ENCODE peak calls at places on chromosomes 1 and 21, in five cellular contexts. One of them, this sample, is unnamed.

GRCh38 chr1:20891091-20891490 is 104.0 kb upstream of the HP1BP3 start:
- DNase-seq in neuronal stem cell: no peak
- DNase-seq in H1: no peak
- DNase-seq in H9: no peak
- DNase-seq in mesenchymal stem cell: peak
- DNase-seq in this sample: no peak

GRCh38 chr1:38741341-38741740 is 118.2 kb downstream of the RRAGC start:
- DNase-seq in neuronal stem cell: no peak
- DNase-seq in mesenchymal stem cell: peak
- DNase-seq in H9: peak
- DNase-seq in H1: no peak
- DNase-seq in this sample: peak

GRCh38 chr21:16310191-16310590 is 580.4 kb downstream of the USP25 start:
- DNase-seq in mesenchymal stem cell: no peak
- DNase-seq in neuronal stem cell: no peak
- DNase-seq in H9: no peak
- DNase-seq in H1: no peak
- DNase-seq in this sample: no peak

GRCh38 chr1:12556368-12556930 is 61.6 kb downstream of the DHRS3 start:
- DNase-seq in H9: no peak
- DNase-seq in neuronal stem cell: no peak
- DNase-seq in H1: no peak
- DNase-seq in mesenchymal stem cell: peak
- DNase-seq in this sample: peak

GRCh38 chr1:237166031-237166430 is 124.0 kb downstream of the RYR2 start:
- DNase-seq in H9: no peak
- DNase-seq in neuronal stem cell: no peak
- DNase-seq in mesenchymal stem cell: no peak
- DNase-seq in H1: no peak
- DNase-seq in this sample: no peak

GRCh38 chr1:201298381-201299367 is 15.4 kb downstream of the PKP1 start:
- DNase-seq in neuronal stem cell: no peak
- DNase-seq in H1: no peak
- DNase-seq in H9: no peak
- DNase-seq in mesenchymal stem cell: no peak
- DNase-seq in this sample: no peak

GRCh38 chr1:32872189-32872898 is 1.6 kb upstream of the FNDC5 start:
- DNase-seq in H1: peak
- DNase-seq in neuronal stem cell: peak
- DNase-seq in mesenchymal stem cell: peak
- DNase-seq in H9: peak
- DNase-seq in this sample: peak

GRCh38 chr1:95953005-95953404 is 719.0 kb downstream of the RWDD3 start:
- DNase-seq in H1: no peak
- DNase-seq in mesenchymal stem cell: peak
- DNase-seq in H9: peak
- DNase-seq in neuronal stem cell: no peak
- DNase-seq in this sample: peak

GRCh38 chr1:77473690-77474089 is 191.9 kb downstream of the AK5 start:
- DNase-seq in H1: no peak
- DNase-seq in H9: no peak
- DNase-seq in mesenchymal stem cell: peak
- DNase-seq in neuronal stem cell: no peak
- DNase-seq in this sample: no peak

GRCh38 chr1:243718893-243719292 is 131.2 kb downstream of the AKT3 start:
- DNase-seq in neuronal stem cell: no peak
- DNase-seq in mesenchymal stem cell: peak
- DNase-seq in H9: no peak
- DNase-seq in H1: no peak
- DNase-seq in this sample: peak

GRCh38 chr1:50955116-50955515 is 5.0 kb downstream of the FAF1 start:
- DNase-seq in H1: no peak
- DNase-seq in H9: no peak
- DNase-seq in mesenchymal stem cell: no peak
- DNase-seq in neuronal stem cell: no peak
- DNase-seq in this sample: no peak

GRCh38 chr1:220894924-220895256 is 15.6 kb downstream of the HLX start:
- DNase-seq in mesenchymal stem cell: no peak
- DNase-seq in H9: no peak
- DNase-seq in neuronal stem cell: no peak
- DNase-seq in H1: no peak
- DNase-seq in this sample: no peak

GRCh38 chr1:240803151-240803550 is 191.2 kb upstream of the GREM2 start:
- DNase-seq in H1: no peak
- DNase-seq in neuronal stem cell: no peak
- DNase-seq in mesenchymal stem cell: peak
- DNase-seq in H9: no peak
- DNase-seq in this sample: no peak

GRCh38 chr1:19704247-19705113 is 39.8 kb downstream of the HTR6 start:
- DNase-seq in mesenchymal stem cell: peak
- DNase-seq in H1: peak
- DNase-seq in H9: peak
- DNase-seq in neuronal stem cell: peak
- DNase-seq in this sample: peak

GRCh38 chr1:20663365-20663764 is 2.2 kb upstream of the DDOST start:
- DNase-seq in neuronal stem cell: no peak
- DNase-seq in mesenchymal stem cell: no peak
- DNase-seq in H1: no peak
- DNase-seq in H9: no peak
- DNase-seq in this sample: no peak

GRCh38 chr1:185853739-185854138 is 119.5 kb downstream of the HMCN1 start:
- DNase-seq in mesenchymal stem cell: peak
- DNase-seq in H1: no peak
- DNase-seq in neuronal stem cell: no peak
- DNase-seq in H9: no peak
- DNase-seq in this sample: peak

GRCh38 chr1:231799363-231799986 is 172.9 kb downstream of the DISC1 start:
- DNase-seq in H9: no peak
- DNase-seq in mesenchymal stem cell: peak
- DNase-seq in neuronal stem cell: no peak
- DNase-seq in H1: no peak
- DNase-seq in this sample: no peak

GRCh38 chr1:183879966-183880365 is 75.0 kb downstream of the RGL1 start:
- DNase-seq in H9: no peak
- DNase-seq in H1: no peak
- DNase-seq in neuronal stem cell: no peak
- DNase-seq in mesenchymal stem cell: no peak
- DNase-seq in this sample: no peak

GRCh38 chr1:79283451-79283850 is 276.9 kb upstream of the ADGRL4 start:
- DNase-seq in mesenchymal stem cell: no peak
- DNase-seq in neuronal stem cell: no peak
- DNase-seq in H9: no peak
- DNase-seq in H1: no peak
- DNase-seq in this sample: peak

DNA sequence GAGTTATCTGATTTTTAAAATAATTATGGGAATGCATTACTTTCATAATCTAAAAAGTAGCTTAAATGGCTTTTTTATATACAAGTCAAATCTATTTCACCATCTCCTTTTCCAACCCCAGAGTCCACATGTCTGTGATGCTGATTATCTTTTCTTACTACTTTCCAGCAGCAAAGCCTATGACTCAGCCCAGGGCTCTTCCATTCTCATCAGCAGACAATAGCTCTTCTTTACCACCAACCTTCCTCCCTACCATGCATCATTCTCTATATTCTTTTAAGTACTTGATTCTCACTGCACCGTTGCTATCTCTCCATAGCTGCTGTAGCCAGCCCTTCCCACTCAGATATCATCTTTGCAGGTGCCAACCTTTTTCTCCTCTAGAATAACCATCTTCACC is 61.3 kb downstream of the OVGP1 start:
- DNase-seq in mesenchymal stem cell: peak
- DNase-seq in H9: no peak
- DNase-seq in neuronal stem cell: no peak
- DNase-seq in H1: no peak
- DNase-seq in this sample: no peak
- H2BK12ac ChIP-seq in mesenchymal stem cell: no peak
- H2BK12ac ChIP-seq in H9: peak
- H2BK12ac ChIP-seq in neuronal stem cell: no peak
- H2BK12ac ChIP-seq in H1: peak
- H2BK12ac ChIP-seq in this sample: no peak

GRCh38 chr1:100397681-100398080 is 45.4 kb downstream of the CDC14A start:
- DNase-seq in H1: no peak
- DNase-seq in neuronal stem cell: no peak
- DNase-seq in H9: no peak
- DNase-seq in mesenchymal stem cell: no peak
- DNase-seq in this sample: no peak

GRCh38 chr1:100404816-100405215 is 52.5 kb downstream of the CDC14A start:
- DNase-seq in H9: no peak
- DNase-seq in H1: no peak
- DNase-seq in neuronal stem cell: no peak
- DNase-seq in mesenchymal stem cell: no peak
- DNase-seq in this sample: no peak

GRCh38 chr1:100396651-100397050 is 44.3 kb downstream of the CDC14A start:
- DNase-seq in H1: no peak
- DNase-seq in neuronal stem cell: no peak
- DNase-seq in mesenchymal stem cell: no peak
- DNase-seq in H9: no peak
- DNase-seq in this sample: no peak

GRCh38 chr1:100398648-100399047 is 46.3 kb downstream of the CDC14A start:
- DNase-seq in H1: no peak
- DNase-seq in mesenchymal stem cell: no peak
- DNase-seq in H9: no peak
- DNase-seq in neuronal stem cell: no peak
- DNase-seq in this sample: no peak

GRCh38 chr1:100400332-100400933 is 48.1 kb downstream of the CDC14A start:
- DNase-seq in H9: peak
- DNase-seq in mesenchymal stem cell: peak
- DNase-seq in neuronal stem cell: no peak
- DNase-seq in H1: no peak
- DNase-seq in this sample: no peak
- H2BK12ac ChIP-seq in H9: no peak
- H2BK12ac ChIP-seq in mesenchymal stem cell: no peak
- H2BK12ac ChIP-seq in neuronal stem cell: no peak
- H2BK12ac ChIP-seq in H1: no peak
- H2BK12ac ChIP-seq in this sample: no peak

GRCh38 chr1:1402081-1402900 is 3.2 kb upstream of the CCNL2 start:
- DNase-seq in mesenchymal stem cell: peak
- DNase-seq in H1: peak
- DNase-seq in H9: peak
- DNase-seq in neuronal stem cell: no peak
- DNase-seq in this sample: peak

GRCh38 chr1:1406101-1406820 is 832 bp downstream of the MRPL20 start:
- DNase-seq in H1: no peak
- DNase-seq in neuronal stem cell: no peak
- DNase-seq in mesenchymal stem cell: no peak
- DNase-seq in H9: no peak
- DNase-seq in this sample: no peak

GRCh38 chr1:1401457-1402010 is 2.4 kb upstream of the CCNL2 start:
- DNase-seq in neuronal stem cell: no peak
- DNase-seq in H9: no peak
- DNase-seq in mesenchymal stem cell: no peak
- DNase-seq in H1: no peak
- DNase-seq in this sample: no peak

GRCh38 chr1:1400576-1401456 is 1.7 kb upstream of the CCNL2 start:
- DNase-seq in neuronal stem cell: no peak
- DNase-seq in mesenchymal stem cell: peak
- DNase-seq in H9: no peak
- DNase-seq in H1: no peak
- DNase-seq in this sample: no peak

GRCh38 chr1:1403543-1404112 is 3.5 kb downstream of the MRPL20 start:
- DNase-seq in H1: no peak
- DNase-seq in mesenchymal stem cell: no peak
- DNase-seq in neuronal stem cell: no peak
- DNase-seq in H9: no peak
- DNase-seq in this sample: no peak
- H2BK12ac ChIP-seq in H1: no peak
- H2BK12ac ChIP-seq in mesenchymal stem cell: no peak
- H2BK12ac ChIP-seq in neuronal stem cell: no peak
- H2BK12ac ChIP-seq in H9: no peak
- H2BK12ac ChIP-seq in this sample: no peak

GRCh38 chr1:245663841-245664240 is 509.1 kb downstream of the KIF26B start:
- DNase-seq in neuronal stem cell: no peak
- DNase-seq in mesenchymal stem cell: no peak
- DNase-seq in H9: no peak
- DNase-seq in H1: no peak
- DNase-seq in this sample: no peak
- H2BK12ac ChIP-seq in neuronal stem cell: no peak
- H2BK12ac ChIP-seq in mesenchymal stem cell: no peak
- H2BK12ac ChIP-seq in H9: no peak
- H2BK12ac ChIP-seq in H1: no peak
- H2BK12ac ChIP-seq in this sample: no peak